ENCODE peak calls at places on chromosome 18, in seven cellular contexts. C, P, U, H, Y, J and K are unnamed samples.

GRCh38 chr18:26051845-26052244 is 38.6 kb downstream of the SS18 start:
- DNase-seq in C (peak; percentile 5), P (no peak), U (no peak), H (no peak), Y (no peak), J (no peak), K (no peak)

GRCh38 chr18:12659904-12660605 is 2.1 kb upstream of the SPIRE1 start:
- DNase-seq in C (peak; percentile 76), P (peak; percentile 33), U (peak; percentile 77), H (peak; percentile 77), Y (no peak), J (no peak), K (peak; percentile 49)

GRCh38 chr18:35432565-35433001 is 55.4 kb upstream of the ZNF396 start:
- DNase-seq in C (peak; percentile 35), P (no peak), U (no peak), H (peak; percentile 50), Y (no peak), J (no peak), K (no peak)

GRCh38 chr18:10029711-10030110 is 115.9 kb downstream of the VAPA start:
- DNase-seq in C (no peak), P (no peak), U (no peak), H (no peak), Y (peak; percentile 42), J (no peak), K (no peak)

GRCh38 chr18:11047156-11047555 is 102.2 kb downstream of the PIEZO2 start:
- DNase-seq in C (no peak), P (peak; percentile 56), U (no peak), H (no peak), Y (no peak), J (no peak), K (no peak)

GRCh38 chr18:55228191-55228590 is 268.9 kb upstream of the CCDC68 start:
- DNase-seq in C (no peak), P (no peak), U (peak; percentile 48), H (no peak), Y (no peak), J (no peak), K (no peak)

GRCh38 chr18:35024965-35025364 is 16.2 kb upstream of the MAPRE2 start:
- DNase-seq in C (peak; percentile 91), P (no peak), U (peak; percentile 60), H (peak; percentile 66), Y (peak; percentile 77), J (no peak), K (no peak)

GRCh38 chr18:33010149-33010548 is 237.3 kb upstream of the KLHL14 start:
- DNase-seq in C (no peak), P (no peak), U (no peak), H (no peak), Y (no peak), J (no peak), K (no peak)

GRCh38 chr18:50862401-50862800 is 16.5 kb upstream of the ME2 start:
- DNase-seq in C (no peak), P (no peak), U (no peak), H (no peak), Y (no peak), J (no peak), K (no peak)

GRCh38 chr18:37538526-37539205 is 26.9 kb downstream of the CELF4 start:
- DNase-seq in C (no peak), P (no peak), U (no peak), H (no peak), Y (no peak), J (no peak), K (no peak)

GRCh38 chr18:49731860-49732311 is 81.4 kb downstream of the ACAA2 start:
- DNase-seq in C (no peak), P (no peak), U (no peak), H (no peak), Y (no peak), J (no peak), K (no peak)

GRCh38 chr18:22505136-22505535 is 87.4 kb upstream of the CTAGE1 start:
- DNase-seq in C (peak; percentile 42), P (no peak), U (peak; percentile 51), H (peak; percentile 13), Y (no peak), J (no peak), K (no peak)

GRCh38 chr18:11909597-11910026 is 1.5 kb upstream of the MPPE1 start:
- DNase-seq in C (peak; percentile 51), P (no peak), U (peak; percentile 35), H (peak; percentile 48), Y (no peak), J (no peak), K (no peak)

GRCh38 chr18:25164837-25165791 is 186.9 kb downstream of the ZNF521 start:
- DNase-seq in C (peak; percentile 37), P (no peak), U (peak; percentile 32), H (peak; percentile 18), Y (no peak), J (no peak), K (no peak)

GRCh38 chr18:51878724-51879123 is 461.3 kb upstream of the DCC start:
- DNase-seq in C (no peak), P (no peak), U (no peak), H (no peak), Y (no peak), J (no peak), K (no peak)

GRCh38 chr18:49548266-49548665 is 13.6 kb upstream of the LIPG start:
- DNase-seq in C (no peak), P (peak; percentile 60), U (peak; percentile 59), H (no peak), Y (no peak), J (no peak), K (no peak)